ENCODE peak calls at places on chromosomes 2 and 18, in four cellular contexts. M, E, B and L are unnamed samples.

GRCh38 chr18:49848115-49848514 is 34.8 kb upstream of the ACAA2 start:
- DNase-seq in M (no peak), E (no peak), B (no peak), L (no peak)

GRCh38 chr2:47818777-47819176 is 35.8 kb downstream of the MSH6 start:
- DNase-seq in M (no peak), E (no peak), B (no peak), L (no peak)

GRCh38 chr2:230439590-230439989 is 23.6 kb downstream of the SP100 start:
- DNase-seq in M (no peak), E (no peak), B (no peak), L (no peak)

GRCh38 chr2:107412209-107412904 is 414.3 kb upstream of the RGPD4 start:
- DNase-seq in M (no peak), E (no peak), B (no peak), L (no peak)

GRCh38 chr2:63875143-63875542 is 33.4 kb downstream of the UGP2 start:
- DNase-seq in M (no peak), E (no peak), B (peak), L (no peak)

GRCh38 chr2:200839513-200839912 is 24.9 kb downstream of the CLK1 start:
- DNase-seq in M (no peak), E (no peak), B (no peak), L (no peak)

GRCh38 chr18:45175505-45175904 is 439.8 kb upstream of the SLC14A2 start:
- DNase-seq in M (no peak), E (no peak), B (no peak), L (no peak)

GRCh38 chr2:212451786-212452200 is 86.8 kb downstream of the ERBB4 start:
- DNase-seq in M (peak), E (no peak), B (peak), L (no peak)

GRCh38 chr2:112623913-112624777 is 21.6 kb upstream of the SLC20A1 start:
- DNase-seq in M (peak), E (no peak), B (peak), L (no peak)

GRCh38 chr2:101466426-101466825 is 8.5 kb downstream of the RFX8 start:
- DNase-seq in M (no peak), E (no peak), B (no peak), L (no peak)

GRCh38 chr2:1729264-1729663 is 15.1 kb downstream of the PXDN start:
- DNase-seq in M (no peak), E (peak), B (no peak), L (no peak)

GRCh38 chr2:38037325-38037724 is 38.6 kb downstream of the CYP1B1 start:
- DNase-seq in M (no peak), E (no peak), B (no peak), L (no peak)

GRCh38 chr2:27308359-27308875 is at the start of gene UCN:
- DNase-seq in M (no peak), E (no peak), B (peak), L (no peak)